ENCODE peak calls at places on chromosomes 12 and 14, in six cellular contexts. B is RWPE2; F is activated T-helper 17 cell treated with anti-CD3 and anti-CD28 coated beads, Interleukin-2, amount 50 U/mL, for 72 hours; M is activated naive CD4-positive, alpha-beta T cell treated with anti-CD3 and anti-CD28 coated beads, Interleukin-2, amount 50 U/mL, for 72 hours; Q is left cardiac atrium; U is lower lobe of right lung. S is an unnamed sample.

GRCh38 chr14:56810341-56810740 is at the start of gene OTX2:
- ATAC-seq in M (no peak), U (no peak), B (no peak), F (no peak), Q (no peak), S (no peak)

GRCh38 chr12:132129007-132129406 is 15.1 kb downstream of the DDX51 start:
- ATAC-seq in Q (no peak), M (no peak), U (no peak), B (no peak), F (no peak), S (no peak)

GRCh38 chr12:27221625-27222387 is 22.3 kb upstream of the STK38L start:
- ATAC-seq in Q (peak), U (no peak), B (no peak), F (peak), M (peak), S (peak)

GRCh38 chr12:14774944-14775651 is 28.2 kb downstream of the WBP11 start:
- ATAC-seq in B (no peak), F (no peak), Q (peak), M (peak), U (peak), S (no peak)

GRCh38 chr12:120257041-120257821 is 8.3 kb downstream of the PXN start:
- ATAC-seq in F (no peak), B (peak), M (no peak), U (peak), Q (peak), S (no peak)

GRCh38 chr12:3288690-3289089 is 202.3 kb upstream of the PRMT8 start:
- ATAC-seq in B (no peak), F (no peak), M (no peak), U (no peak), Q (no peak), S (no peak)

GRCh38 chr12:127923501-127923900 is 343.5 kb upstream of the TMEM132C start:
- ATAC-seq in B (no peak), F (no peak), U (no peak), Q (no peak), M (no peak), S (no peak)

GRCh38 chr12:20125259-20125919 is 242.9 kb upstream of the PDE3A start:
- ATAC-seq in M (no peak), Q (peak), B (no peak), U (no peak), F (no peak), S (no peak)

GRCh38 chr12:32896438-32897275 is at the start of gene PKP2:
- ATAC-seq in F (no peak), U (peak), B (peak), M (peak), Q (peak), S (peak)

GRCh38 chr14:98731701-98732100 is 540.3 kb downstream of the BCL11B start:
- ATAC-seq in U (no peak), B (no peak), M (no peak), Q (no peak), F (no peak), S (no peak)

GRCh38 chr12:14577344-14577743 is 9.7 kb upstream of the PLBD1 start:
- ATAC-seq in U (peak), Q (no peak), M (no peak), B (no peak), F (peak), S (no peak)

GRCh38 chr14:50021261-50021660 is 95.1 kb downstream of the VCPKMT start:
- ATAC-seq in M (peak), B (no peak), U (no peak), Q (no peak), F (peak), S (peak)

GRCh38 chr14:73286598-73286997 is 49.3 kb downstream of the PAPLN start:
- ATAC-seq in Q (no peak), F (no peak), M (no peak), B (no peak), U (no peak), S (no peak)

GRCh38 chr14:77622562-77622961 is 6.1 kb upstream of the SPTLC2 start:
- ATAC-seq in M (no peak), Q (no peak), B (peak), F (no peak), U (peak), S (no peak)

GRCh38 chr12:88946377-88946997 is 366.2 kb upstream of the KITLG start:
- ATAC-seq in B (no peak), U (peak), F (no peak), M (no peak), Q (peak), S (no peak)

GRCh38 chr14:68564236-68564825 is 228.5 kb downstream of the ZFP36L1 start:
- ATAC-seq in Q (peak), U (no peak), M (no peak), F (no peak), B (no peak), S (no peak)

GRCh38 chr12:91023326-91024004 is 18.7 kb upstream of the EPYC start:
- ATAC-seq in M (peak), Q (no peak), F (peak), U (no peak), B (peak), S (no peak)